ENCODE peak calls at places on chromosomes 6 and 20, in ten cellular contexts. One of them, this sample, is unnamed.

GRCh38 chr20:61997372-61997771 is 68.3 kb downstream of the TAF4 start:
- DNase-seq in pancreas: no peak
- DNase-seq in lower lobe of right lung: no peak
- DNase-seq in hepatocyte: no peak
- DNase-seq in mucosa of descending colon: no peak
- DNase-seq in midbrain: no peak
- DNase-seq in PC-3: no peak
- DNase-seq in bronchial epithelial cell: no peak
- DNase-seq in H54: no peak
- DNase-seq in heart left ventricle: no peak
- DNase-seq in this sample: no peak

GRCh38 chr6:42555477-42556457 is 8.1 kb upstream of the UBR2 start:
- DNase-seq in pancreas: no peak
- DNase-seq in lower lobe of right lung: no peak
- DNase-seq in hepatocyte: peak
- DNase-seq in mucosa of descending colon: peak
- DNase-seq in midbrain: no peak
- DNase-seq in PC-3: peak
- DNase-seq in bronchial epithelial cell: peak
- DNase-seq in H54: no peak
- DNase-seq in heart left ventricle: no peak
- DNase-seq in this sample: peak

GRCh38 chr20:2693996-2694471 is 1.5 kb downstream of the EBF4 start:
- DNase-seq in pancreas: no peak
- DNase-seq in lower lobe of right lung: no peak
- DNase-seq in hepatocyte: no peak
- DNase-seq in mucosa of descending colon: no peak
- DNase-seq in midbrain: no peak
- DNase-seq in PC-3: no peak
- DNase-seq in bronchial epithelial cell: no peak
- DNase-seq in H54: no peak
- DNase-seq in heart left ventricle: no peak
- DNase-seq in this sample: peak

GRCh38 chr6:81075974-81076373 is 676.5 kb downstream of the TENT5A start:
- DNase-seq in pancreas: no peak
- DNase-seq in lower lobe of right lung: no peak
- DNase-seq in hepatocyte: peak
- DNase-seq in mucosa of descending colon: no peak
- DNase-seq in midbrain: no peak
- DNase-seq in PC-3: peak
- DNase-seq in bronchial epithelial cell: peak
- DNase-seq in H54: no peak
- DNase-seq in heart left ventricle: no peak
- DNase-seq in this sample: peak

GRCh38 chr6:155033021-155033801 is 38.1 kb downstream of the TIAM2 start:
- DNase-seq in pancreas: no peak
- DNase-seq in lower lobe of right lung: no peak
- DNase-seq in hepatocyte: no peak
- DNase-seq in mucosa of descending colon: no peak
- DNase-seq in midbrain: no peak
- DNase-seq in PC-3: no peak
- DNase-seq in bronchial epithelial cell: peak
- DNase-seq in H54: no peak
- DNase-seq in heart left ventricle: no peak
- DNase-seq in this sample: no peak

GRCh38 chr20:52923123-52923543 is 49.0 kb upstream of the TSHZ2 start:
- DNase-seq in pancreas: no peak
- DNase-seq in lower lobe of right lung: no peak
- DNase-seq in hepatocyte: peak
- DNase-seq in mucosa of descending colon: no peak
- DNase-seq in midbrain: peak
- DNase-seq in PC-3: peak
- DNase-seq in bronchial epithelial cell: peak
- DNase-seq in H54: no peak
- DNase-seq in heart left ventricle: no peak
- DNase-seq in this sample: no peak

GRCh38 chr20:16864958-16865357 is 116.8 kb downstream of the OTOR start:
- DNase-seq in pancreas: no peak
- DNase-seq in lower lobe of right lung: no peak
- DNase-seq in hepatocyte: no peak
- DNase-seq in mucosa of descending colon: no peak
- DNase-seq in midbrain: no peak
- DNase-seq in PC-3: no peak
- DNase-seq in bronchial epithelial cell: no peak
- DNase-seq in H54: no peak
- DNase-seq in heart left ventricle: no peak
- DNase-seq in this sample: no peak

GRCh38 chr6:98382246-98382645 is 452.1 kb upstream of the POU3F2 start:
- DNase-seq in pancreas: no peak
- DNase-seq in lower lobe of right lung: no peak
- DNase-seq in hepatocyte: no peak
- DNase-seq in mucosa of descending colon: no peak
- DNase-seq in midbrain: no peak
- DNase-seq in PC-3: no peak
- DNase-seq in bronchial epithelial cell: no peak
- DNase-seq in H54: no peak
- DNase-seq in heart left ventricle: no peak
- DNase-seq in this sample: no peak

GRCh38 chr20:41643504-41643938 is 25.3 kb upstream of the CHD6 start:
- DNase-seq in pancreas: no peak
- DNase-seq in lower lobe of right lung: peak
- DNase-seq in hepatocyte: peak
- DNase-seq in mucosa of descending colon: peak
- DNase-seq in midbrain: no peak
- DNase-seq in PC-3: peak
- DNase-seq in bronchial epithelial cell: peak
- DNase-seq in H54: peak
- DNase-seq in heart left ventricle: peak
- DNase-seq in this sample: no peak

GRCh38 chr6:144564202-144564601 is 279.1 kb downstream of the UTRN start:
- DNase-seq in pancreas: no peak
- DNase-seq in lower lobe of right lung: no peak
- DNase-seq in hepatocyte: no peak
- DNase-seq in mucosa of descending colon: no peak
- DNase-seq in midbrain: no peak
- DNase-seq in PC-3: no peak
- DNase-seq in bronchial epithelial cell: no peak
- DNase-seq in H54: no peak
- DNase-seq in heart left ventricle: no peak
- DNase-seq in this sample: no peak

GRCh38 chr6:93784794-93785757 is 365.7 kb upstream of the EPHA7 start:
- DNase-seq in pancreas: no peak
- DNase-seq in lower lobe of right lung: no peak
- DNase-seq in hepatocyte: no peak
- DNase-seq in mucosa of descending colon: no peak
- DNase-seq in midbrain: peak
- DNase-seq in PC-3: peak
- DNase-seq in bronchial epithelial cell: no peak
- DNase-seq in H54: no peak
- DNase-seq in heart left ventricle: no peak
- DNase-seq in this sample: peak

GRCh38 chr6:36197739-36198221 is 1.2 kb downstream of the BRPF3 start:
- DNase-seq in pancreas: peak
- DNase-seq in lower lobe of right lung: no peak
- DNase-seq in hepatocyte: no peak
- DNase-seq in mucosa of descending colon: no peak
- DNase-seq in midbrain: no peak
- DNase-seq in PC-3: no peak
- DNase-seq in bronchial epithelial cell: no peak
- DNase-seq in H54: no peak
- DNase-seq in heart left ventricle: no peak
- DNase-seq in this sample: peak

GRCh38 chr6:139442188-139442625 is 67.8 kb upstream of the CITED2 start:
- DNase-seq in pancreas: no peak
- DNase-seq in lower lobe of right lung: no peak
- DNase-seq in hepatocyte: no peak
- DNase-seq in mucosa of descending colon: no peak
- DNase-seq in midbrain: no peak
- DNase-seq in PC-3: no peak
- DNase-seq in bronchial epithelial cell: no peak
- DNase-seq in H54: no peak
- DNase-seq in heart left ventricle: no peak
- DNase-seq in this sample: no peak

GRCh38 chr20:64069614-64070243 is 6.7 kb downstream of the TCEA2 start:
- DNase-seq in pancreas: no peak
- DNase-seq in lower lobe of right lung: peak
- DNase-seq in hepatocyte: no peak
- DNase-seq in mucosa of descending colon: no peak
- DNase-seq in midbrain: no peak
- DNase-seq in PC-3: peak
- DNase-seq in bronchial epithelial cell: no peak
- DNase-seq in H54: no peak
- DNase-seq in heart left ventricle: no peak
- DNase-seq in this sample: peak

GRCh38 chr6:139449611-139450000 is 75.2 kb upstream of the CITED2 start:
- DNase-seq in pancreas: no peak
- DNase-seq in lower lobe of right lung: no peak
- DNase-seq in hepatocyte: no peak
- DNase-seq in mucosa of descending colon: no peak
- DNase-seq in midbrain: no peak
- DNase-seq in PC-3: peak
- DNase-seq in bronchial epithelial cell: peak
- DNase-seq in H54: no peak
- DNase-seq in heart left ventricle: no peak
- DNase-seq in this sample: no peak

GRCh38 chr6:30625511-30625910 is 1.2 kb upstream of the ATAT1 start:
- DNase-seq in pancreas: no peak
- DNase-seq in lower lobe of right lung: no peak
- DNase-seq in hepatocyte: no peak
- DNase-seq in mucosa of descending colon: no peak
- DNase-seq in midbrain: no peak
- DNase-seq in PC-3: no peak
- DNase-seq in bronchial epithelial cell: no peak
- DNase-seq in H54: no peak
- DNase-seq in heart left ventricle: no peak
- DNase-seq in this sample: no peak

GRCh38 chr20:62874745-62875344 is 13.2 kb upstream of the TCFL5 start:
- DNase-seq in pancreas: no peak
- DNase-seq in lower lobe of right lung: no peak
- DNase-seq in hepatocyte: no peak
- DNase-seq in mucosa of descending colon: no peak
- DNase-seq in midbrain: no peak
- DNase-seq in PC-3: no peak
- DNase-seq in bronchial epithelial cell: no peak
- DNase-seq in H54: no peak
- DNase-seq in heart left ventricle: no peak
- DNase-seq in this sample: no peak

GRCh38 chr6:73752943-73753342 is 56.9 kb downstream of the CD109 start:
- DNase-seq in pancreas: no peak
- DNase-seq in lower lobe of right lung: no peak
- DNase-seq in hepatocyte: no peak
- DNase-seq in mucosa of descending colon: no peak
- DNase-seq in midbrain: no peak
- DNase-seq in PC-3: no peak
- DNase-seq in bronchial epithelial cell: no peak
- DNase-seq in H54: no peak
- DNase-seq in heart left ventricle: no peak
- DNase-seq in this sample: no peak

GRCh38 chr6:24547243-24547642 is 52.5 kb downstream of the ALDH5A1 start:
- DNase-seq in pancreas: no peak
- DNase-seq in lower lobe of right lung: no peak
- DNase-seq in hepatocyte: peak
- DNase-seq in mucosa of descending colon: no peak
- DNase-seq in midbrain: no peak
- DNase-seq in PC-3: no peak
- DNase-seq in bronchial epithelial cell: no peak
- DNase-seq in H54: no peak
- DNase-seq in heart left ventricle: no peak
- DNase-seq in this sample: peak

GRCh38 chr6:53627391-53628218 is 38.0 kb downstream of the KLHL31 start:
- DNase-seq in pancreas: no peak
- DNase-seq in lower lobe of right lung: no peak
- DNase-seq in hepatocyte: no peak
- DNase-seq in mucosa of descending colon: no peak
- DNase-seq in midbrain: no peak
- DNase-seq in PC-3: no peak
- DNase-seq in bronchial epithelial cell: peak
- DNase-seq in H54: no peak
- DNase-seq in heart left ventricle: no peak
- DNase-seq in this sample: no peak

GRCh38 chr6:167832497-167833395 is 6.0 kb downstream of the AFDN start:
- DNase-seq in pancreas: no peak
- DNase-seq in lower lobe of right lung: no peak
- DNase-seq in hepatocyte: no peak
- DNase-seq in mucosa of descending colon: no peak
- DNase-seq in midbrain: no peak
- DNase-seq in PC-3: peak
- DNase-seq in bronchial epithelial cell: no peak
- DNase-seq in H54: no peak
- DNase-seq in heart left ventricle: no peak
- DNase-seq in this sample: no peak

GRCh38 chr6:134342211-134342610 is 24.3 kb upstream of the SGK1 start:
- DNase-seq in pancreas: no peak
- DNase-seq in lower lobe of right lung: no peak
- DNase-seq in hepatocyte: no peak
- DNase-seq in mucosa of descending colon: no peak
- DNase-seq in midbrain: no peak
- DNase-seq in PC-3: no peak
- DNase-seq in bronchial epithelial cell: no peak
- DNase-seq in H54: no peak
- DNase-seq in heart left ventricle: peak
- DNase-seq in this sample: no peak

GRCh38 chr20:44495802-44496481 is 20.3 kb downstream of the TTPAL start:
- DNase-seq in pancreas: no peak
- DNase-seq in lower lobe of right lung: no peak
- DNase-seq in hepatocyte: peak
- DNase-seq in mucosa of descending colon: no peak
- DNase-seq in midbrain: no peak
- DNase-seq in PC-3: peak
- DNase-seq in bronchial epithelial cell: peak
- DNase-seq in H54: peak
- DNase-seq in heart left ventricle: no peak
- DNase-seq in this sample: no peak

GRCh38 chr20:10558635-10559187 is 115.1 kb downstream of the JAG1 start:
- DNase-seq in pancreas: no peak
- DNase-seq in lower lobe of right lung: no peak
- DNase-seq in hepatocyte: no peak
- DNase-seq in mucosa of descending colon: no peak
- DNase-seq in midbrain: no peak
- DNase-seq in PC-3: peak
- DNase-seq in bronchial epithelial cell: peak
- DNase-seq in H54: no peak
- DNase-seq in heart left ventricle: no peak
- DNase-seq in this sample: no peak

GRCh38 chr6:156423829-156424228 is 353.3 kb upstream of the ARID1B start:
- DNase-seq in pancreas: no peak
- DNase-seq in lower lobe of right lung: no peak
- DNase-seq in hepatocyte: no peak
- DNase-seq in mucosa of descending colon: no peak
- DNase-seq in midbrain: no peak
- DNase-seq in PC-3: no peak
- DNase-seq in bronchial epithelial cell: no peak
- DNase-seq in H54: no peak
- DNase-seq in heart left ventricle: no peak
- DNase-seq in this sample: peak

GRCh38 chr20:9392892-9393857 is 121.2 kb upstream of the LAMP5 start:
- DNase-seq in pancreas: peak
- DNase-seq in lower lobe of right lung: peak
- DNase-seq in hepatocyte: peak
- DNase-seq in mucosa of descending colon: peak
- DNase-seq in midbrain: peak
- DNase-seq in PC-3: peak
- DNase-seq in bronchial epithelial cell: peak
- DNase-seq in H54: peak
- DNase-seq in heart left ventricle: peak
- DNase-seq in this sample: peak

GRCh38 chr6:137171824-137172733 is 1.4 kb downstream of the IL22RA2 start:
- DNase-seq in pancreas: no peak
- DNase-seq in lower lobe of right lung: no peak
- DNase-seq in hepatocyte: no peak
- DNase-seq in mucosa of descending colon: no peak
- DNase-seq in midbrain: no peak
- DNase-seq in PC-3: no peak
- DNase-seq in bronchial epithelial cell: no peak
- DNase-seq in H54: no peak
- DNase-seq in heart left ventricle: no peak
- DNase-seq in this sample: peak

GRCh38 chr6:16596890-16597331 is 164.3 kb downstream of the ATXN1 start:
- DNase-seq in pancreas: no peak
- DNase-seq in lower lobe of right lung: no peak
- DNase-seq in hepatocyte: no peak
- DNase-seq in mucosa of descending colon: no peak
- DNase-seq in midbrain: no peak
- DNase-seq in PC-3: no peak
- DNase-seq in bronchial epithelial cell: no peak
- DNase-seq in H54: no peak
- DNase-seq in heart left ventricle: no peak
- DNase-seq in this sample: no peak

This sample was measured in left kidney.